ENCODE peak calls at places on chromosome 1, in eight cellular contexts. Y is naive thymus-derived CD4-positive, alpha-beta T cell; D is body of pancreas; V is Peyer's patch; F is left ventricle myocardium inferior; M is CD8-positive, alpha-beta T cell; U is SJCRH30; Z is fibroblast of lung. N is an unnamed sample.

GRCh38 chr1:203612932-203613682 is 13.5 kb upstream of the ATP2B4 start:
- DNase-seq in V (peak; percentile 56), U (no peak), F (no peak), D (no peak), M (no peak), Y (no peak), Z (no peak), N (no peak)

GRCh38 chr1:161440312-161440894 is 64.9 kb upstream of the FCGR2A start:
- DNase-seq in Y (peak; percentile 42), U (peak; percentile 81), Z (peak; percentile 51), D (peak; percentile 52), M (peak; percentile 34), F (peak; percentile 53), V (peak; percentile 46), N (peak; percentile 72)

GRCh38 chr1:25502957-25503356 is 40.4 kb upstream of the LDLRAP1 start:
- DNase-seq in Y (no peak), Z (no peak), F (no peak), M (no peak), V (no peak), U (no peak), D (no peak), N (no peak)

GRCh38 chr1:115782571-115783281 is 14.2 kb upstream of the CASQ2 start:
- DNase-seq in D (no peak), U (peak; percentile 19), V (no peak), Y (no peak), Z (peak; percentile 55), M (no peak), F (no peak), N (no peak)

GRCh38 chr1:206557636-206558473 is 50.5 kb downstream of the RASSF5 start:
- DNase-seq in Y (no peak), F (no peak), Z (no peak), M (peak; percentile 33), U (no peak), V (peak; percentile 59), D (no peak), N (no peak)

GRCh38 chr1:41704189-41704588 is 214.5 kb downstream of the HIVEP3 start:
- DNase-seq in D (no peak), F (no peak), U (peak; percentile 80), Y (no peak), M (no peak), V (no peak), Z (no peak), N (no peak)

GRCh38 chr1:5992814-5993552 is 758 bp upstream of the NPHP4 start:
- DNase-seq in V (peak; percentile 30), F (no peak), M (no peak), Y (no peak), Z (no peak), D (no peak), U (peak; percentile 35), N (peak; percentile 44)

GRCh38 chr1:115893545-115893944 is 52.6 kb upstream of the NHLH2 start:
- DNase-seq in Z (no peak), Y (no peak), F (no peak), V (no peak), U (no peak), D (no peak), M (no peak), N (no peak)

GRCh38 chr1:21910528-21911204 is 26.4 kb downstream of the HSPG2 start:
- DNase-seq in D (no peak), M (no peak), F (no peak), Z (no peak), Y (no peak), U (no peak), V (no peak), N (no peak)

GRCh38 chr1:29162476-29163138 is 19.1 kb downstream of the SRSF4 start:
- DNase-seq in D (no peak), F (peak; percentile 35), U (no peak), V (no peak), Y (no peak), M (no peak), Z (peak; percentile 21), N (no peak)

GRCh38 chr1:205661429-205662134 is 18.7 kb downstream of the SLC45A3 start:
- DNase-seq in Y (no peak), V (no peak), F (no peak), M (no peak), Z (no peak), D (no peak), U (no peak), N (peak; percentile 62)

GRCh38 chr1:9670085-9670484 is 18.6 kb downstream of the PIK3CD start:
- DNase-seq in V (no peak), M (no peak), Y (no peak), Z (no peak), U (no peak), F (no peak), D (no peak), N (no peak)

GRCh38 chr1:9672444-9672843 is 20.9 kb downstream of the PIK3CD start:
- DNase-seq in Y (no peak), V (no peak), U (no peak), F (no peak), D (no peak), M (no peak), Z (no peak), N (no peak)

GRCh38 chr1:9675393-9675792 is 23.9 kb downstream of the PIK3CD start:
- DNase-seq in Z (no peak), D (no peak), V (no peak), Y (no peak), F (no peak), M (no peak), U (no peak), N (no peak)

GRCh38 chr1:9668080-9668479 is 16.5 kb downstream of the PIK3CD start:
- DNase-seq in Y (no peak), D (no peak), M (no peak), U (no peak), V (no peak), F (no peak), Z (no peak), N (no peak)

GRCh38 chr1:9671377-9672140 is 20.0 kb downstream of the PIK3CD start:
- DNase-seq in Y (no peak), D (no peak), V (no peak), M (no peak), U (peak; percentile 25), Z (no peak), F (no peak), N (peak; percentile 45)
- H3K27ac ChIP-seq in Y (peak overlapping the region; percentile 34), D (no peak overlapping the region), V (no peak overlapping the region), M (no peak overlapping the region), U (no peak overlapping the region), Z (no peak overlapping the region), F (no peak overlapping the region), N (no peak overlapping the region)

GRCh38 chr1:160107512-160107911 is 8.0 kb upstream of the ATP1A2 start:
- DNase-seq in Z (no peak), D (no peak), U (no peak), V (no peak), M (no peak), F (no peak), Y (no peak), N (no peak)
- H3K27me3 ChIP-seq in Z (peaks cover 10% of the 10 kb centered on the region), D (no peaks in the 10 kb centered on the region), U (no peaks in the 10 kb centered on the region), V (no peaks in the 10 kb centered on the region), M (no peaks in the 10 kb centered on the region), F (peaks cover 5% of the 10 kb centered on the region), Y (no peaks in the 10 kb centered on the region), N (no peaks in the 10 kb centered on the region)

DNA sequence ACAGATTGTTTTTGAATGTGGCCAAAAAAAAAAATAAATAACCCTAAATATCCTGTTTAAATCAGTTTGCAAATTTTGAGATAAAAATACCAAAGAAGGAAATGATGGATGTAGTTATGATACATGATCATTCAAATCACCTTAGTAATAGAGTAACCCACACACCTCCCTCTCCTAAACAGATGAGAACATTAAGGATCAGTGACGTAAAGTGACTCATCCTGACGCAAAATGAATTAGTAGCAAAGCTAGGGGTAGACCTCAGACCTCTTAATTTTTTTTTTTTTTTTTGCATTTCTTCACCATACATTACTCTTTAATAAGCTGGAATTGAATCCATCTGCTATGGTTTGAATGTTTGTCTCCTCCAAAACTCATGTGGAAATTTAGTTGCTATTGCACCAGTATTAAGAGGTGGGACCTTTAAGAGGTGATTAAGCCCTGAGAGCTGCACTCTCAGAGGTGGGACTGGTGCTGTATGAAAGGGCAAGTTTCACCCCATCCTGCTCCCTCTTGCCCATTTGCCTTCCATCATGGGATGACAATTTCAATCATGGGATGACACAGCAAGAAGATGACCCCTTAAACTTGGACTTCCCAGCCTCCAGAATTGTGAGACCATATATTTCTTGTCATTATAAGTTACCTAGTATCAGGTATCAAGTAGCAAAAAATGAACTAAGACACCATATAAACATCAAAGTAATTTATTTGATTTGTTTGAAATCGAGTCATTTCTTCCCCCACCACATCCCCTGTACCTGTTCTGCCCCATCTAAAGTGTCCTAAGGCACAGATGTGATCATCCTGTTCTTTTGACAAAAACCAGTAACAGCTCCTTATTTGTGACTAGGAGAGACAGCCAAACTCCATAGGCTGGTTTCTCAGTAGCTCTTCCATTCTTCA is 114.6 kb upstream of the DUSP10 start:
- DNase-seq in Y (no peak), U (no peak), D (no peak), V (no peak), M (no peak), Z (peak; percentile 81), F (no peak), N (no peak)
- H3K27ac ChIP-seq in Y (no peak overlapping the region), U (no peak overlapping the region), D (no peak overlapping the region), V (no peak overlapping the region), M (no peak overlapping the region), Z (peak overlapping the region; percentile 34), F (no peak overlapping the region), N (no peak overlapping the region)

GRCh38 chr1:154807048-154807591 is 63.0 kb downstream of the KCNN3 start:
- DNase-seq in V (peak; percentile 30), U (peak; percentile 22), D (no peak), F (no peak), Z (no peak), M (no peak), Y (no peak), N (peak; percentile 62)

GRCh38 chr1:154803203-154803920 is 66.7 kb downstream of the KCNN3 start:
- DNase-seq in Z (no peak), M (no peak), Y (no peak), F (no peak), D (no peak), U (peak; percentile 94), V (no peak), N (no peak)

GRCh38 chr1:154808261-154808908 is 61.7 kb downstream of the KCNN3 start:
- DNase-seq in M (no peak), D (no peak), Z (no peak), V (no peak), Y (no peak), U (no peak), F (peak; percentile 32), N (no peak)

GRCh38 chr1:154808909-154809262 is 61.2 kb downstream of the KCNN3 start:
- DNase-seq in F (peak; percentile 27), V (no peak), M (no peak), U (peak; percentile 73), D (no peak), Y (no peak), Z (no peak), N (peak; percentile 74)

GRCh38 chr1:154806333-154806732 is 63.7 kb downstream of the KCNN3 start:
- DNase-seq in D (no peak), Z (no peak), F (no peak), M (no peak), Y (no peak), U (no peak), V (no peak), N (no peak)
- H3K27me3 ChIP-seq in D (no peaks in the 10 kb centered on the region), Z (peaks cover 58% of the 10 kb centered on the region), F (peaks cover 20% of the 10 kb centered on the region), M (no peaks in the 10 kb centered on the region), Y (no peaks in the 10 kb centered on the region), U (no peaks in the 10 kb centered on the region), V (no peaks in the 10 kb centered on the region), N (peaks cover 57% of the 10 kb centered on the region)

N was measured in WERI-Rb-1.